ENCODE peak calls at places on chromosomes 11 and 22, in five cellular contexts. I is activated CD8-positive, alpha-beta memory T cell treated with anti-CD3 and anti-CD28 coated beads, Interleukin-2, amount 50 U/mL, for 48 hours; K is fibroblast of lung; O is naive thymus-derived CD4-positive, alpha-beta T cell; Z is dorsolateral prefrontal cortex. D is an unnamed sample.

GRCh38 chr11:95016133-95016532 is 8.9 kb upstream of the KDM4E start:
- DNase-seq in I (no peak), K (no peak), O (no peak), Z (no peak), D (no peak)

GRCh38 chr22:36397081-36397766 is 9.5 kb upstream of the MYH9 start:
- DNase-seq in Z (no peak), I (no peak), K (peak; percentile 87), O (no peak), D (no peak)

GRCh38 chr22:37179126-37179470 is 8.9 kb downstream of the C1QTNF6 start:
- DNase-seq in O (no peak), I (no peak), K (no peak), Z (no peak), D (no peak)

GRCh38 chr22:44917372-44918165 is 92.2 kb downstream of the PHF21B start:
- DNase-seq in Z (no peak), O (no peak), I (no peak), K (no peak), D (no peak)

GRCh38 chr11:6856871-6857270 is 6.0 kb upstream of the OR10A2 start:
- DNase-seq in K (peak; percentile 0), I (no peak), Z (no peak), O (no peak), D (no peak)

GRCh38 chr11:124896071-124896750 is 1.5 kb downstream of the ROBO4 start:
- DNase-seq in K (peak; percentile 46), Z (no peak), O (no peak), I (no peak), D (no peak)

GRCh38 chr11:22734628-22735345 is 68.4 kb downstream of the GAS2 start:
- DNase-seq in I (no peak), K (no peak), O (no peak), Z (no peak), D (no peak)

GRCh38 chr11:44949160-44950035 is 1.3 kb downstream of the TP53I11 start:
- DNase-seq in K (peak; percentile 40), Z (no peak), I (peak; percentile 61), O (no peak), D (no peak)

GRCh38 chr11:27307232-27307631 is 55.8 kb downstream of the CCDC34 start:
- DNase-seq in O (no peak), I (no peak), K (no peak), Z (no peak), D (no peak)

GRCh38 chr11:129267716-129268115 is 75.6 kb upstream of the ARHGAP32 start:
- DNase-seq in Z (no peak), O (no peak), K (no peak), I (no peak), D (no peak)

GRCh38 chr11:1810761-1811160 is 24.0 kb upstream of the SYT8 start:
- DNase-seq in K (no peak), I (no peak), Z (no peak), O (no peak), D (no peak)

D was measured in adrenal gland.